ENCODE peak calls at places on chromosome 10, in nine cellular contexts. H, M, N, E, C, D, J, Z and Q are unnamed samples.
A peak's percentile ranks its signal among the peaks of the same experiment; 100 is the strongest.

GRCh38 chr10:34313353-34313752 is 501.7 kb downstream of the PARD3 start:
- DNase-seq in H (no peak), M (no peak), N (no peak), E (no peak), C (no peak), D (no peak), J (no peak), Z (no peak), Q (no peak)

GRCh38 chr10:7541137-7542087 is 125.4 kb downstream of the ITIH5 start:
- DNase-seq in H (no peak), M (no peak), N (no peak), E (peak; percentile 37), C (no peak), D (no peak), J (peak; percentile 70), Z (no peak), Q (no peak)

GRCh38 chr10:45395554-45395953 is 21.5 kb downstream of the ALOX5 start:
- DNase-seq in H (no peak), M (no peak), N (no peak), E (no peak), C (no peak), D (no peak), J (no peak), Z (no peak), Q (no peak)

GRCh38 chr10:131315343-131315742 is 3.8 kb upstream of the TCERG1L start:
- DNase-seq in H (no peak), M (no peak), N (no peak), E (no peak), C (no peak), D (no peak), J (no peak), Z (no peak), Q (no peak)

GRCh38 chr10:97812696-97813095 is 36.9 kb upstream of the GOLGA7B start:
- DNase-seq in H (no peak), M (no peak), N (no peak), E (no peak), C (no peak), D (no peak), J (no peak), Z (no peak), Q (no peak)

GRCh38 chr10:6023661-6024333 is 38.4 kb downstream of the IL2RA start:
- DNase-seq in H (no peak), M (no peak), N (no peak), E (no peak), C (no peak), D (no peak), J (no peak), Z (no peak), Q (no peak)

GRCh38 chr10:54800677-54801480 is at the start of gene PCDH15:
- DNase-seq in H (no peak), M (no peak), N (no peak), E (no peak), C (no peak), D (no peak), J (no peak), Z (no peak), Q (peak; percentile 71)

GRCh38 chr10:1089017-1089689 is 33.0 kb downstream of the WDR37 start:
- DNase-seq in H (no peak), M (no peak), N (no peak), E (no peak), C (no peak), D (no peak), J (no peak), Z (no peak), Q (no peak)

GRCh38 chr10:80700252-80700651 is 162.6 kb downstream of the SH2D4B start:
- DNase-seq in H (no peak), M (no peak), N (no peak), E (no peak), C (no peak), D (no peak), J (no peak), Z (no peak), Q (no peak)

GRCh38 chr10:132916421-132916841 is 25.9 kb downstream of the CFAP46 start:
- DNase-seq in H (no peak), M (no peak), N (no peak), E (no peak), C (no peak), D (no peak), J (no peak), Z (no peak), Q (peak; percentile 31)